ENCODE peak calls at places on chromosome 7, in ten cellular contexts. K, B, W, G, H, J, X, D, Y and A are unnamed samples.

GRCh38 chr7:5703572-5704533 is 77.6 kb downstream of the RNF216 start:
- DNase-seq in K (no peak), B (no peak), W (no peak), G (no peak), H (no peak), J (no peak), X (no peak), D (no peak), Y (no peak), A (no peak)

GRCh38 chr7:99631311-99632109 is 14.8 kb downstream of the ZSCAN25 start:
- DNase-seq in K (no peak), B (peak), W (no peak), G (peak), H (no peak), J (peak), X (no peak), D (no peak), Y (no peak), A (no peak)

GRCh38 chr7:16636533-16637173 is 8.9 kb downstream of the ANKMY2 start:
- DNase-seq in K (peak), B (no peak), W (no peak), G (no peak), H (no peak), J (no peak), X (peak), D (no peak), Y (no peak), A (no peak)

GRCh38 chr7:55019691-55020480 is 1.1 kb downstream of the EGFR start:
- DNase-seq in K (no peak), B (peak), W (no peak), G (no peak), H (peak), J (no peak), X (no peak), D (peak), Y (peak), A (no peak)

GRCh38 chr7:19024261-19024660 is 93.2 kb downstream of the TWIST1 start:
- DNase-seq in K (peak), B (peak), W (no peak), G (peak), H (no peak), J (no peak), X (peak), D (no peak), Y (no peak), A (no peak)

GRCh38 chr7:30727061-30727945 is 24.6 kb upstream of the INMT start:
- DNase-seq in K (peak), B (no peak), W (no peak), G (no peak), H (no peak), J (no peak), X (no peak), D (no peak), Y (no peak), A (no peak)

GRCh38 chr7:40483630-40484029 is 348.8 kb downstream of the SUGCT start:
- DNase-seq in K (no peak), B (no peak), W (no peak), G (no peak), H (no peak), J (no peak), X (no peak), D (no peak), Y (no peak), A (no peak)

GRCh38 chr7:105652359-105652993 is 71.2 kb upstream of the EFCAB10 start:
- DNase-seq in K (peak), B (peak), W (no peak), G (peak), H (peak), J (peak), X (no peak), D (peak), Y (peak), A (no peak)

GRCh38 chr7:73831656-73832579 is 1.1 kb downstream of the CLDN4 start:
- DNase-seq in K (no peak), B (peak), W (no peak), G (peak), H (no peak), J (no peak), X (no peak), D (no peak), Y (no peak), A (no peak)

GRCh38 chr7:157573244-157573643 is 236.4 kb downstream of the DNAJB6 start:
- DNase-seq in K (no peak), B (no peak), W (no peak), G (no peak), H (no peak), J (no peak), X (no peak), D (no peak), Y (no peak), A (no peak)

GRCh38 chr7:99380032-99380822 is 5.7 kb downstream of the ARPC1B start:
- DNase-seq in K (peak), B (no peak), W (no peak), G (peak), H (peak), J (peak), X (no peak), D (peak), Y (no peak), A (no peak)